ENCODE peak calls at places on chromosomes 5 and 9, in ten cellular contexts. Q, A, R, H, C, M, S, G, J and E are unnamed samples.

GRCh38 chr5:133051117-133051546 is 681 bp upstream of the HSPA4 start:
- DNase-seq in Q (no peak), A (no peak), R (no peak), H (no peak), C (no peak), M (peak), S (no peak), G (no peak), J (no peak), E (no peak)

GRCh38 chr9:123468541-123468940 is 112.5 kb downstream of the CRB2 start:
- DNase-seq in Q (no peak), A (no peak), R (no peak), H (peak), C (no peak), M (no peak), S (no peak), G (no peak), J (no peak), E (no peak)

GRCh38 chr9:16171851-16172250 is 619.0 kb downstream of the CCDC171 start:
- DNase-seq in Q (no peak), A (no peak), R (no peak), H (no peak), C (no peak), M (no peak), S (no peak), G (no peak), J (no peak), E (no peak)

GRCh38 chr9:2351324-2351723 is 270.3 kb upstream of the VLDLR start:
- DNase-seq in Q (no peak), A (no peak), R (no peak), H (no peak), C (no peak), M (no peak), S (no peak), G (no peak), J (no peak), E (no peak)

GRCh38 chr5:36730537-36731216 is 124.3 kb downstream of the SLC1A3 start:
- DNase-seq in Q (no peak), A (no peak), R (no peak), H (no peak), C (no peak), M (no peak), S (no peak), G (no peak), J (no peak), E (no peak)

GRCh38 chr5:59817536-59817935 is 76.0 kb downstream of the PDE4D start:
- DNase-seq in Q (no peak), A (no peak), R (no peak), H (no peak), C (no peak), M (no peak), S (no peak), G (no peak), J (no peak), E (no peak)

GRCh38 chr5:158991391-158991790 is 108.3 kb downstream of the EBF1 start:
- DNase-seq in Q (no peak), A (no peak), R (no peak), H (no peak), C (no peak), M (no peak), S (no peak), G (no peak), J (no peak), E (no peak)

GRCh38 chr9:16726718-16727451 is 143.6 kb downstream of the BNC2 start:
- DNase-seq in Q (peak), A (no peak), R (no peak), H (peak), C (no peak), M (peak), S (no peak), G (peak), J (peak), E (no peak)

GRCh38 chr5:81171769-81172168 is 61.4 kb upstream of the CKMT2 start:
- DNase-seq in Q (no peak), A (no peak), R (no peak), H (no peak), C (no peak), M (no peak), S (no peak), G (no peak), J (no peak), E (no peak)

GRCh38 chr5:82595083-82595482 is 316.9 kb upstream of the RPS23 start:
- DNase-seq in Q (peak), A (no peak), R (no peak), H (no peak), C (no peak), M (no peak), S (no peak), G (no peak), J (no peak), E (no peak)

GRCh38 chr5:40223884-40224402 is 455.8 kb upstream of the PTGER4 start:
- DNase-seq in Q (no peak), A (no peak), R (no peak), H (no peak), C (peak), M (no peak), S (no peak), G (no peak), J (no peak), E (peak)

GRCh38 chr9:129307227-129307970 is 129.3 kb upstream of the IER5L start:
- DNase-seq in Q (no peak), A (no peak), R (peak), H (no peak), C (no peak), M (no peak), S (no peak), G (no peak), J (peak), E (no peak)

GRCh38 chr5:42518595-42519067 is 95.4 kb downstream of the GHR start:
- DNase-seq in Q (no peak), A (no peak), R (no peak), H (no peak), C (no peak), M (no peak), S (no peak), G (no peak), J (no peak), E (no peak)

GRCh38 chr9:93665128-93665565 is 88.8 kb downstream of the PHF2 start:
- DNase-seq in Q (no peak), A (no peak), R (no peak), H (no peak), C (no peak), M (no peak), S (no peak), G (no peak), J (no peak), E (no peak)

GRCh38 chr9:93634311-93635185 is 58.2 kb downstream of the PHF2 start:
- DNase-seq in Q (no peak), A (no peak), R (no peak), H (peak), C (no peak), M (no peak), S (no peak), G (no peak), J (no peak), E (no peak)

GRCh38 chr5:163705983-163706771 is 200.8 kb downstream of the MAT2B start:
- DNase-seq in Q (no peak), A (no peak), R (no peak), H (no peak), C (no peak), M (no peak), S (no peak), G (no peak), J (no peak), E (no peak)

GRCh38 chr5:87954121-87954520 is 314.5 kb downstream of the TMEM161B start:
- DNase-seq in Q (no peak), A (no peak), R (no peak), H (no peak), C (no peak), M (no peak), S (no peak), G (no peak), J (no peak), E (no peak)

GRCh38 chr5:67338416-67338815 is 141.8 kb upstream of the CD180 start:
- DNase-seq in Q (no peak), A (no peak), R (no peak), H (peak), C (no peak), M (no peak), S (no peak), G (no peak), J (no peak), E (no peak)